ENCODE peak calls at places on chromosomes 11 and 22, in nine cellular contexts. U is lower lobe of right lung, M is heart left ventricle, Z is AG04450, O is GM23338, V is sigmoid colon, H is ovary, P is kidney, K is OCI-LY7. T is an unnamed sample.

GRCh38 chr11:19084661-19085315 is 24.3 kb upstream of the MRGPRX2 start:
- DNase-seq in O (no peak), K (no peak), H (no peak), M (no peak), P (no peak), Z (no peak), V (no peak), U (no peak), T (no peak)

GRCh38 chr11:33730716-33731115 is 5.5 kb downstream of the CD59 start:
- DNase-seq in K (no peak), Z (no peak), P (no peak), M (no peak), V (no peak), H (no peak), U (no peak), O (no peak), T (no peak)

GRCh38 chr11:118437736-118438125 is 1.4 kb downstream of the KMT2A start:
- DNase-seq in O (peak; percentile 67), H (peak; percentile 52), M (peak; percentile 25), V (peak; percentile 67), Z (no peak), U (no peak), K (peak; percentile 48), P (no peak), T (peak; percentile 8)

GRCh38 chr11:111733655-111734088 is 32.5 kb downstream of the PPP2R1B start:
- DNase-seq in P (peak; percentile 76), H (peak; percentile 55), M (no peak), Z (no peak), O (no peak), U (no peak), V (peak; percentile 73), K (no peak), T (no peak)

GRCh38 chr11:128400382-128401203 is 186.8 kb downstream of the ETS1 start:
- DNase-seq in K (no peak), V (no peak), O (no peak), U (no peak), P (no peak), Z (no peak), H (no peak), M (no peak), T (no peak)

GRCh38 chr22:42177891-42178336 is 47.3 kb upstream of the CYP2D6 start:
- DNase-seq in M (no peak), Z (no peak), K (no peak), P (no peak), H (no peak), V (no peak), O (no peak), U (no peak), T (no peak)

GRCh38 chr22:42895541-42895981 is 38.5 kb upstream of the ARFGAP3 start:
- DNase-seq in H (no peak), Z (no peak), V (no peak), U (no peak), O (no peak), P (no peak), K (no peak), M (no peak), T (no peak)

GRCh38 chr22:46093796-46094195 is 56.5 kb upstream of the PPARA start:
- DNase-seq in V (no peak), M (no peak), O (no peak), P (no peak), H (no peak), K (no peak), Z (no peak), U (no peak), T (no peak)

GRCh38 chr11:15801616-15802015 is 554.7 kb downstream of the SOX6 start:
- DNase-seq in P (no peak), H (no peak), Z (no peak), V (no peak), U (no peak), O (no peak), M (no peak), K (no peak), T (no peak)

GRCh38 chr11:15795378-15795777 is 561.0 kb downstream of the SOX6 start:
- DNase-seq in P (no peak), M (no peak), U (no peak), Z (no peak), H (no peak), V (no peak), O (no peak), K (no peak), T (no peak)

GRCh38 chr11:15801126-15801525 is 555.2 kb downstream of the SOX6 start:
- DNase-seq in K (no peak), V (no peak), O (no peak), P (no peak), U (no peak), M (no peak), H (no peak), Z (no peak), T (no peak)

GRCh38 chr11:15805726-15806125 is 550.6 kb downstream of the SOX6 start:
- DNase-seq in H (no peak), O (no peak), Z (no peak), U (no peak), V (no peak), K (no peak), M (no peak), P (no peak), T (no peak)

DNA sequence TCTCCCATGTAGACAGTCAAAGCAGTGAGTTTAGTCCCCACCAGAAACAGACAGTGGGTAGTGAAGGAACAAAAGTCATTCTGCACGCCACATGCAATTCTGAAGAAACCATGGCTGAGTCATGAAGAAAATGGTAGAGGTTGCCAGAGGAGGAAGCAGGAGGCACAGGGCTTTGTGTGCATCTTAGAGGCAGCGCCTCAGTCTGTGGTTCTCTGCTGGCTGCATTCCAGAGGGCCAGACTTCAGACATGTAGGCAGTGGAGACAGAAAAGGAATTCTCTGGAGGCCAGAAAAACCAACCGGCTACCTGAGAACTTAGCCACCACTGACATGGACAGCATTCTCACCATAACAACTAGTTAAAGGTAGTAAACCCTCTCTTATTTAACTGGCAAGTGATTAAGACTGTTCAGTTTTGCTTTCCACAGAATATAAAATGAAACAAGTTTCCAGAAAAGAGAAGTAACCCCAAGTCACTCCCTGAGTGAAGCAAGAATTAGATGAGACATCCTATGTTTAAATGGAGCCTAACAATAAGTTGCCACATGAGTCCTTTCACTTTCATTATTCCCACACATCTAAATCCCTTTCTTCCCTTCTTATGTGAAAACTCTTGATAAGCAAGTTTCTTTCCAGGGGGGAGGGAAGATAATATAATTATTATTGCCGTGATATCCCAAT is 556.1 kb downstream of the SOX6 start:
- DNase-seq in Z (no peak), K (no peak), V (no peak), O (no peak), H (no peak), U (peak; percentile 69), M (peak; percentile 45), P (no peak), T (no peak)
- H3K27ac ChIP-seq in Z (peak overlapping the region; percentile 63), K (no peak overlapping the region), V (no peak overlapping the region), O (no peak overlapping the region), H (no peak overlapping the region), U (peak overlapping the region; percentile 77), M (no peak overlapping the region), P (no peak overlapping the region), T (no peak overlapping the region)

GRCh38 chr22:28381427-28382167 is 298.0 kb downstream of the TTC28 start:
- DNase-seq in H (no peak), K (no peak), V (no peak), O (no peak), M (no peak), P (no peak), Z (peak; percentile 8), U (no peak), T (no peak)

GRCh38 chr22:28373841-28374240 is 305.8 kb downstream of the TTC28 start:
- DNase-seq in K (no peak), U (no peak), P (no peak), V (no peak), O (no peak), M (no peak), H (no peak), Z (no peak), T (no peak)

GRCh38 chr22:28375761-28376534 is 303.7 kb downstream of the TTC28 start:
- DNase-seq in O (no peak), H (no peak), K (no peak), V (no peak), Z (no peak), P (no peak), M (no peak), U (no peak), T (no peak)

GRCh38 chr22:28379075-28379806 is 300.4 kb downstream of the TTC28 start:
- DNase-seq in P (no peak), U (no peak), Z (no peak), H (no peak), O (no peak), V (no peak), K (no peak), M (no peak), T (no peak)
- TF ChIP-seq CTCF in P (no peak), U (no peak), Z (no peak), H (no peak), O (no peak), V (no peak), K (no peak), M (no peak), T (no peak)

GRCh38 chr11:69063671-69064260 is 15.0 kb downstream of the TPCN2 start:
- DNase-seq in P (no peak), V (no peak), U (no peak), K (no peak), Z (no peak), O (no peak), H (no peak), M (no peak), T (no peak)

GRCh38 chr11:69064394-69064957 is 15.7 kb downstream of the TPCN2 start:
- DNase-seq in Z (no peak), H (no peak), K (no peak), M (no peak), O (no peak), V (no peak), P (no peak), U (no peak), T (no peak)

GRCh38 chr11:69062169-69062855 is 13.6 kb downstream of the TPCN2 start:
- DNase-seq in O (no peak), U (no peak), P (no peak), V (no peak), H (no peak), K (no peak), M (no peak), Z (no peak), T (no peak)

GRCh38 chr11:69061713-69062053 is 13.0 kb downstream of the TPCN2 start:
- DNase-seq in M (no peak), Z (no peak), V (no peak), H (no peak), O (no peak), P (no peak), K (no peak), U (no peak), T (no peak)

GRCh38 chr11:69062873-69063665 is 14.3 kb downstream of the TPCN2 start:
- DNase-seq in O (no peak), U (no peak), V (no peak), K (no peak), H (no peak), M (no peak), P (no peak), Z (no peak), T (no peak)
- H3K27ac ChIP-seq in O (no peak overlapping the region), U (no peak overlapping the region), V (peak overlapping the region; percentile 42), K (no peak overlapping the region), H (no peak overlapping the region), M (no peak overlapping the region), P (no peak overlapping the region), Z (no peak overlapping the region), T (no peak overlapping the region)

DNA sequence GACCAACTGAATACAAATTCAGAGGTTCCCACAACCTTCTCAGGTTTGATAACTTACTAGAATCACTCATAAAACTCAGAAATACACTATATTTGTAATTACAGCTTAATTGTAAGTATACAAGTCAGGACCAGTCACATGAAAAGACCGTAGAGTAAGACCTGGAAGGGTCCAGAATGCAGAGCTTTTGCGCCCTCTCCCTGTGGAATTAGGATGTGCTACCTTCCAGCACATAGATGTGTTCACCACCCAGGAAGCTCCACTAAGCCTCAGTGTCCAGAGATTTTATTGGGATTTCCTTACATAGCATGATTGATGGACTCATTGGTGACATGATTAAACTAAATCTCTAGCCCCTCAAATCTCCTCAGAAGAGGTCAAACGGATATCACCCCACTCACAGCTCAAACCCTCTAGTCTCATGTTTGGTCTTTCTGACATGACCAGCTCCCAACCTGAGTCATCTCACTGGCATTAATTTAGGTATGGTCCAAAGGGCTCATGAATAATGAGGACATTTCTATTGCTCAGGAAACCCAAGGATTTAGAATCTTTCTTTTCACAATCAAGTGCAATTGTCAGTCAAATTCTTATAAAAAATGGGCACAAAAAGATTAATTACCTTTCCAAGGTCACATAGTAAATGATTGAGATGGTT is 77.2 kb upstream of the UBASH3B start:
- DNase-seq in P (no peak), M (no peak), K (peak; percentile 6), O (peak; percentile 37), U (no peak), Z (no peak), H (no peak), V (no peak), T (no peak)
- TF ChIP-seq CTCF in P (no peak), M (no peak), K (peak; percentile 54), O (peak; percentile 52), U (no peak), Z (peak; percentile 9), H (no peak), V (no peak), T (no peak)